ENCODE peak calls at places on chromosomes 7 and 10, in nine cellular contexts. Z, C, X, W, D, M, T, F and O are unnamed samples. For H3K4me1, the result is how much of the 10 kb centered on the place peaks cover.

GRCh38 chr10:81873932-81874816 is 820 bp upstream of the NRG3 start:
- DNase-seq in Z (no peak), D (no peak), F (peak), C (peak), T (no peak), W (no peak), M (no peak), X (peak), O (no peak)

GRCh38 chr10:125134483-125134848 is 25.9 kb downstream of the CTBP2 start:
- DNase-seq in M (no peak), D (no peak), W (no peak), F (no peak), C (peak), T (no peak), X (no peak), Z (no peak), O (no peak)

GRCh38 chr10:9331583-9332008 is 1277.1 kb downstream of the GATA3 start:
- DNase-seq in M (no peak), W (no peak), F (no peak), T (peak), X (no peak), Z (no peak), D (no peak), C (no peak), O (no peak)

GRCh38 chr10:50809596-50809995 is 69.9 kb downstream of the ASAH2B start:
- DNase-seq in W (no peak), M (no peak), F (no peak), X (no peak), C (no peak), D (no peak), Z (no peak), T (peak), O (no peak)

GRCh38 chr7:116955801-116956514 is 2.7 kb downstream of the ST7 start:
- DNase-seq in X (no peak), W (no peak), C (no peak), D (no peak), F (no peak), M (peak), Z (no peak), T (no peak), O (no peak)

GRCh38 chr10:12906051-12906541 is 95.4 kb downstream of the CCDC3 start:
- DNase-seq in M (peak), Z (no peak), X (no peak), T (no peak), W (no peak), F (no peak), D (no peak), C (no peak), O (no peak)

GRCh38 chr7:151512353-151512752 is 7.3 kb downstream of the RHEB start:
- DNase-seq in M (no peak), D (no peak), W (no peak), T (no peak), X (no peak), Z (no peak), C (no peak), F (no peak), O (no peak)

GRCh38 chr10:121526801-121527221 is 71.4 kb downstream of the FGFR2 start:
- DNase-seq in Z (no peak), F (no peak), T (no peak), X (no peak), M (no peak), W (no peak), D (no peak), C (no peak), O (no peak)

GRCh38 chr7:146702898-146703297 is 586.3 kb downstream of the CNTNAP2 start:
- DNase-seq in F (no peak), D (no peak), W (no peak), X (no peak), C (no peak), M (no peak), T (no peak), Z (no peak), O (no peak)

GRCh38 chr10:89553064-89553734 is 17.8 kb upstream of the SLC16A12 start:
- DNase-seq in X (no peak), F (no peak), Z (no peak), T (peak), D (no peak), M (no peak), W (no peak), C (no peak), O (no peak)

GRCh38 chr10:96334888-96335526 is 23.8 kb downstream of the OPALIN start:
- DNase-seq in Z (no peak), T (peak), F (peak), C (no peak), M (no peak), D (no peak), X (no peak), W (no peak), O (no peak)

GRCh38 chr10:80187465-80188409 is 17.6 kb downstream of the ANXA11 start:
- DNase-seq in T (no peak), M (no peak), F (no peak), C (peak), D (no peak), X (no peak), W (no peak), Z (no peak), O (no peak)

GRCh38 chr10:104339469-104340098 is 1.3 kb upstream of the ITPRIP start:
- DNase-seq in Z (no peak), X (no peak), D (no peak), M (peak), W (peak), C (no peak), F (peak), T (peak), O (no peak)

GRCh38 chr10:4246881-4247358 is 461.9 kb upstream of the KLF6 start:
- DNase-seq in Z (no peak), M (no peak), C (no peak), T (peak), D (no peak), F (no peak), X (no peak), W (no peak), O (no peak)

GRCh38 chr10:124521429-124521871 is 59.8 kb downstream of the LHPP start:
- DNase-seq in Z (no peak), W (peak), F (peak), T (no peak), D (no peak), C (no peak), M (no peak), X (peak), O (no peak)

GRCh38 chr7:50475340-50475739 is 25.2 kb upstream of the FIGNL1 start:
- DNase-seq in T (no peak), M (no peak), F (no peak), W (no peak), C (no peak), D (no peak), Z (no peak), X (no peak), O (peak)

GRCh38 chr7:46071601-46072000 is 150.5 kb upstream of the IGFBP3 start:
- DNase-seq in M (no peak), D (no peak), Z (no peak), W (no peak), F (no peak), C (no peak), X (no peak), T (peak), O (no peak)

GRCh38 chr7:131285558-131285957 is 42.1 kb upstream of the MKLN1 start:
- DNase-seq in F (no peak), W (peak), T (no peak), C (no peak), Z (no peak), X (no peak), M (peak), D (no peak), O (no peak)

GRCh38 chr10:132098539-132099421 is 33.0 kb downstream of the JAKMIP3 start:
- DNase-seq in C (peak), W (no peak), D (no peak), X (no peak), Z (no peak), T (no peak), F (no peak), M (no peak), O (no peak)

GRCh38 chr10:64760371-64760770 is 1239.2 kb downstream of the REEP3 start:
- DNase-seq in M (no peak), X (no peak), W (no peak), C (no peak), F (no peak), D (no peak), Z (no peak), T (no peak), O (no peak)

GRCh38 chr7:57821438-57822382 is 371.7 kb downstream of the ZNF716 start:
- DNase-seq in T (no peak), F (no peak), Z (no peak), C (no peak), X (no peak), D (no peak), W (no peak), M (no peak), O (no peak)

GRCh38 chr7:134891262-134892001 is 94.9 kb upstream of the AGBL3 start:
- DNase-seq in C (no peak), T (peak), X (peak), Z (peak), W (peak), M (peak), D (peak), F (peak), O (no peak)
- TF ChIP-seq POLR2A in C (no peak), T (no peak), X (peak), Z (peak), W (peak), M (peak), D (no peak), F (no peak), O (no peak)

GRCh38 chr7:69635572-69636190 is 37.4 kb downstream of the AUTS2 start:
- DNase-seq in T (no peak), Z (no peak), C (no peak), D (no peak), M (peak), W (no peak), X (no peak), F (no peak), O (no peak)
- H3K4me1 ChIP-seq in T (under half), Z (under half), C (under half), D (under half), M (under half), W (under half), X (under half), F (under half), O (under half)

GRCh38 chr10:36148207-36148606 is 506.1 kb upstream of the FZD8 start:
- DNase-seq in W (no peak), X (no peak), M (no peak), Z (no peak), F (no peak), C (no peak), T (peak), D (no peak), O (no peak)

GRCh38 chr10:36141786-36142560 is 499.9 kb upstream of the FZD8 start:
- DNase-seq in D (no peak), W (no peak), Z (peak), M (no peak), F (no peak), T (no peak), C (no peak), X (no peak), O (no peak)

DNA sequence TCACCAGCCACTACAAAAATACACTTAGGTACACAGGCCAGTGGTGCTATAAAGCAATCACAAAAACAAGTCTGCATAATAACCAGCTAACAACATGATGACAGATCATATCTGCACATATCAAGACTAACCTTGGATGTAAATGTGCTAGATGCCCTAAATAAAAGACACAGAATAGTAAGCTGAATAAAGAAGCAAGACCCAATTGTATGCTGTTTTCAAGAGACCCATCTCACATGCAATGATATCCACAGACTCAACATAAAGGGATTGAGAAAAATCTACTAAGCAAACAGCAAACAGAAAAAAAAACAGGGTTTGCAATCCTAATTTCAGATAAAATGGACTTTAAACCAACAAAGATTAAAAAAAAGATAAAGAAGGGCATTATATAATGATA is 505.4 kb upstream of the FZD8 start:
- DNase-seq in Z (no peak), W (no peak), M (no peak), T (no peak), F (no peak), D (no peak), C (no peak), X (no peak), O (no peak)
- H3K27ac ChIP-seq in Z (no peak), W (no peak), M (no peak), T (no peak), F (no peak), D (no peak), C (no peak), X (no peak), O (no peak)

GRCh38 chr7:101993311-101993710 is 175.9 kb downstream of the CUX1 start:
- DNase-seq in M (no peak), X (no peak), W (no peak), T (no peak), Z (no peak), C (no peak), D (no peak), F (no peak), O (no peak)

GRCh38 chr7:101991860-101992259 is 174.4 kb downstream of the CUX1 start:
- DNase-seq in X (no peak), W (no peak), D (no peak), T (no peak), Z (no peak), M (no peak), C (no peak), F (no peak), O (no peak)

GRCh38 chr7:101989101-101989500 is 171.7 kb downstream of the CUX1 start:
- DNase-seq in C (no peak), D (no peak), F (no peak), X (no peak), M (no peak), Z (no peak), W (no peak), T (no peak), O (no peak)

GRCh38 chr7:101988513-101988912 is 171.1 kb downstream of the CUX1 start:
- DNase-seq in T (no peak), F (no peak), X (no peak), D (no peak), W (no peak), Z (no peak), M (no peak), C (no peak), O (no peak)

GRCh38 chr7:101990811-101991418 is 173.5 kb downstream of the CUX1 start:
- DNase-seq in C (no peak), M (no peak), W (no peak), F (no peak), X (no peak), T (no peak), D (no peak), Z (no peak), O (no peak)
- TF ChIP-seq POLR2A in C (no peak), M (no peak), W (no peak), F (no peak), X (no peak), T (no peak), D (no peak), Z (no peak), O (no peak)

GRCh38 chr7:81506609-81507008 is 263.2 kb downstream of the HGF start:
- DNase-seq in M (no peak), X (no peak), F (no peak), T (no peak), D (no peak), C (no peak), Z (no peak), W (no peak), O (no peak)

GRCh38 chr7:81507231-81507630 is 262.6 kb downstream of the HGF start:
- DNase-seq in W (no peak), T (no peak), C (no peak), X (no peak), D (no peak), F (no peak), M (no peak), Z (no peak), O (no peak)

GRCh38 chr7:81514546-81514945 is 255.3 kb downstream of the HGF start:
- DNase-seq in Z (no peak), M (no peak), F (no peak), X (no peak), C (no peak), D (no peak), W (no peak), T (peak), O (no peak)

GRCh38 chr7:81515009-81515408 is 254.8 kb downstream of the HGF start:
- DNase-seq in X (no peak), D (no peak), W (no peak), T (peak), F (no peak), Z (no peak), M (no peak), C (no peak), O (no peak)

GRCh38 chr7:81510122-81510521 is 259.7 kb downstream of the HGF start:
- DNase-seq in Z (no peak), W (no peak), M (no peak), C (no peak), F (no peak), T (no peak), D (no peak), X (no peak), O (no peak)
- H3K4me1 ChIP-seq in Z (under half), W (under half), M (under half), C (under half), F (under half), T (under half), D (under half), X (under half), O (under half)

GRCh38 chr10:1488970-1489548 is 248.3 kb downstream of the ADARB2 start:
- DNase-seq in X (no peak), M (no peak), T (no peak), W (no peak), D (no peak), C (no peak), Z (no peak), F (no peak), O (no peak)

GRCh38 chr10:1486841-1487240 is 250.5 kb downstream of the ADARB2 start:
- DNase-seq in D (no peak), C (no peak), X (no peak), T (no peak), Z (no peak), M (no peak), W (no peak), F (no peak), O (no peak)

GRCh38 chr10:1492641-1493040 is 244.7 kb downstream of the ADARB2 start:
- DNase-seq in M (no peak), W (no peak), D (no peak), T (no peak), F (no peak), Z (no peak), C (no peak), X (no peak), O (no peak)

GRCh38 chr10:1487288-1487687 is 250.0 kb downstream of the ADARB2 start:
- DNase-seq in Z (no peak), X (no peak), M (no peak), T (no peak), F (no peak), C (no peak), D (no peak), W (no peak), O (no peak)

GRCh38 chr10:1489801-1490200 is 247.5 kb downstream of the ADARB2 start:
- DNase-seq in C (no peak), M (no peak), D (no peak), T (no peak), X (no peak), W (no peak), F (no peak), Z (no peak), O (no peak)
- H3K27ac ChIP-seq in C (no peak), M (no peak), D (no peak), T (no peak), X (no peak), W (no peak), F (no peak), Z (no peak), O (no peak)

GRCh38 chr10:102919992-102920736 is 2.1 kb downstream of the CNNM2 start:
- DNase-seq in D (no peak), M (no peak), C (no peak), T (no peak), W (no peak), F (no peak), X (no peak), Z (no peak), O (no peak)
- TF ChIP-seq POLR2A in D (no peak), M (no peak), C (no peak), T (no peak), W (no peak), F (no peak), X (no peak), Z (no peak), O (no peak)

DNA sequence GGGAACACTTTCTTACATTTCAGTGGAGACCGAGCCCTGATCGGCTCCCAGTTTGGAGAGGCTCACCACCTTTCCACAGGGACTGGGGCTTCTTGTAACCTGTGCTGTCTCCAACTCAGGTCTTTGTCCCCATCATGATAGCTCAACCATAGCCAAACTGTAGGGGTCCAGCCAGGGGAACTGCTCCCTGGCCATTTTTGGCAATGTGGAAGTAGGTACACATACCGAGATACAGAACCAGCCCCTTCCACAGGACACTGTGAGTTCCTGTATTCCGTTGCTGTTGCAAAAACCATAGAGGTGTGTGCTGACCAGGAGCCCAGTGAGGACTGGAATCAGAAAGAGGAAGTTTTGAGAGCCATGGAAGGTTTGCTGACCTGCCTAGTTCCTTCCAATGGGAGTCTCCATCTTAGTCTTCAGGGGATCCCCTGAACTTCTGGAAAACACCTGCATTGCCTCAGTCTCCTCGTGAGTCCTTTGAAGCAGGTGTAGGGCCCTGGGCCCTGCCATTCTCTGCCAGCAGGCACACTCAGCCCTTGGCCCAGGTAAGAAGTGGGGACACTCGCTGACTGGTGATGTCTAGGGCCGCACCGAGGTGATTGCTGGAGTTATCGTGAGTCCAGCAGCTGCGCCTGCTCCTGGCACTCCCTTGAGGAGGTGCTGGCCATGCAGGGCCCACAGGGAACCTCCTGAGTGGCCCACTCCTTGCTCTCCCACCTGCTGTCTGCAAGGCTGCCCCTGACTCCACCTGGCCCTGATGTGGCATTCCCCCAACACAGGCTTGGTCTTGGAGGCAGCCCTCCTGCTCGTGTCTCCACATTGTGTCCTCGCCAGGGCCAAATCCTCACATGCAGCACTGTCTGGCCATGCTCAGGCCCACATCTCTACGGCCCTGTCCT is 11.2 kb downstream of the WDFY4 start:
- DNase-seq in Z (no peak), D (no peak), T (no peak), M (no peak), X (no peak), C (no peak), F (no peak), W (no peak), O (peak)
- H3K4me1 ChIP-seq in Z (under half), D (under half), T (under half), M (under half), X (under half), C (under half), F (under half), W (under half), O (under half)

GRCh38 chr10:73874267-73875138 is at the start of gene CAMK2G:
- DNase-seq in Z (peak), D (peak), T (peak), C (peak), X (peak), W (peak), M (peak), F (peak), O (peak)
- H3K27ac ChIP-seq in Z (peak), D (peak), T (peak), C (peak), X (peak), W (peak), M (peak), F (no peak), O (peak)